ENCODE peak calls at places on chromosomes 11 and 22, in six cellular contexts. I is fibroblast of lung, N is AG04450, F is astrocyte of the cerebellum, B is GM12865, W is hepatocyte. R is an unnamed sample.
A peak's percentile ranks its signal among the peaks of the same experiment; 100 is the strongest.

GRCh38 chr11:12005061-12005460 is 3.4 kb downstream of the DKK3 start:
- DNase-seq in I (no peak), N (no peak), F (no peak), B (no peak), W (no peak), R (no peak)

GRCh38 chr11:11608783-11609232 is 13.0 kb downstream of the GALNT18 start:
- DNase-seq in I (peak; percentile 50), N (no peak), F (no peak), B (no peak), W (no peak), R (peak; percentile 69)

GRCh38 chr11:126808851-126809250 is 191.7 kb downstream of the KIRREL3 start:
- DNase-seq in I (peak; percentile 19), N (no peak), F (peak; percentile 4), B (no peak), W (no peak), R (no peak)

GRCh38 chr11:31387379-31387778 is 17.7 kb downstream of the DNAJC24 start:
- DNase-seq in I (peak; percentile 20), N (no peak), F (no peak), B (no peak), W (no peak), R (no peak)

GRCh38 chr11:44661311-44661717 is 65.4 kb upstream of the TSPAN18 start:
- DNase-seq in I (no peak), N (no peak), F (no peak), B (no peak), W (no peak), R (peak; percentile 1)

GRCh38 chr22:49023879-49024774 is 803.5 kb downstream of the BRD1 start:
- DNase-seq in I (no peak), N (no peak), F (no peak), B (no peak), W (no peak), R (no peak)

GRCh38 chr22:40076702-40077645 is 82.2 kb downstream of the FAM83F start:
- DNase-seq in I (peak; percentile 21), N (peak; percentile 4), F (no peak), B (no peak), W (no peak), R (peak; percentile 9)

GRCh38 chr11:135075740-135076139 is 663.7 kb upstream of the B3GAT1 start:
- DNase-seq in I (peak; percentile 21), N (no peak), F (no peak), B (peak; percentile 67), W (peak; percentile 54), R (peak; percentile 3)

GRCh38 chr22:28402539-28402938 is 277.1 kb downstream of the TTC28 start:
- DNase-seq in I (no peak), N (no peak), F (no peak), B (peak; percentile 63), W (no peak), R (no peak)

GRCh38 chr22:45248832-45249561 is 8.3 kb upstream of the KIAA0930 start:
- DNase-seq in I (no peak), N (no peak), F (no peak), B (peak; percentile 87), W (no peak), R (no peak)
- H3K4me3 ChIP-seq in I (no peak overlapping the region), N (no peak overlapping the region), F (no peak overlapping the region), B (peak overlapping the region; percentile 36), W (no peak overlapping the region), R (no peak overlapping the region)

GRCh38 chr22:32286290-32286840 is 31.2 kb upstream of the SLC5A4 start:
- DNase-seq in I (no peak), N (no peak), F (no peak), B (no peak), W (no peak), R (no peak)

GRCh38 chr22:32281092-32281491 is 25.9 kb upstream of the SLC5A4 start:
- DNase-seq in I (peak; percentile 70), N (no peak), F (peak; percentile 84), B (no peak), W (no peak), R (peak; percentile 2)
- H3K4me3 ChIP-seq in I (no peak overlapping the region), N (no peak overlapping the region), F (no peak overlapping the region), B (no peak overlapping the region), W (no peak overlapping the region), R (no peak overlapping the region)

DNA sequence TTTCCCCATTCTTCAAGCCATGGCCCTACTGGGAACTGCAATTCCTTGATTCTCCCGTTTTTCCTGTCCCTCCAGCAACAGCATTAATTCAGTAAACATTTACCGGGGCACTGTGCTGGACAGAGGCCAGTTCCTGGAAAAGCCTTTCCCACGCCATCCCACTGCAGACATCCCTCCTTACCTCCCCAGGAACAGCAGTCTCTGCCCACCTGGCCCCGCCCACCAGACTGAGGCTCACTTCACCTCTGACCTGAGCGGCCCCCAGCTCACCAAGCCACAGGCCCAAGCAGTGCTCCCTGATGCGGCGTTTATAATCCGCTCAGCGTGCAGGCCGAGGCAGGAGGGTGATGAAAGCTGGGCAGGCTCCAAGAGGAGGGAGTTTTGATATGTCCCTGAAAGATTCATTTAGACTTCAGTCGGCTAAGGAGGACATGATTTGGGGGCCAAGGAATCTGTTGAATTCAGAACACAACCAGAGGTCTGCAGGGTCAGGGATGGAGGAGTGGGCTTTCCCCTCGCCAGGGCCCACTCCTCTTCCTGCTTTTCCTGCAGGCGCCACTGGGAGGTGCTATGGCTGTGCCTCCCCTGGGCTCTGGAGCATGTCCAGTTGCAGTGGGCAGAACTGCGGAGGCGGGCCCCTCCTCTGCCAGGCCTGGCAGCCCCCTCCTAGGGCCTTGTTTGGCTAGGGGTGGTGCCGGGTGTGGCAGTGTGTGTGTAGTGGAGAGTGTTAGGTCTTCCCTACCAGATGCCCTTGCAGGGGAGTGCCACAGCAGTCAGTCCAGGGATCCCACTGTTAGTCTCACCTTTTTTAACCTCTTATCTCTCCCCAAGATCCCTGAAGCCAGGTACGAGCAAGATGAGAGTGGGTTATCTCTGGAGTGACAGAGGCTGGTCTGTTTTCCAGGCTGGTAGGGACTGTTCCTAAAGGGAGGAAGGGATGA is 1.4 kb upstream of the TAGLN start:
- DNase-seq in I (peak; percentile 53), N (no peak), F (no peak), B (no peak), W (peak; percentile 36), R (no peak)
- H3K4me3 ChIP-seq in I (no peak overlapping the region), N (peak overlapping the region; percentile 88), F (no peak overlapping the region), B (no peak overlapping the region), W (no peak overlapping the region), R (no peak overlapping the region)

GRCh38 chr11:116072133-116072532 is 567.9 kb upstream of the CADM1 start:
- DNase-seq in I (no peak), N (no peak), F (no peak), B (no peak), W (no peak), R (no peak)
- H3K4me3 ChIP-seq in I (no peak overlapping the region), N (no peak overlapping the region), F (no peak overlapping the region), B (no peak overlapping the region), W (no peak overlapping the region), R (no peak overlapping the region)

DNA sequence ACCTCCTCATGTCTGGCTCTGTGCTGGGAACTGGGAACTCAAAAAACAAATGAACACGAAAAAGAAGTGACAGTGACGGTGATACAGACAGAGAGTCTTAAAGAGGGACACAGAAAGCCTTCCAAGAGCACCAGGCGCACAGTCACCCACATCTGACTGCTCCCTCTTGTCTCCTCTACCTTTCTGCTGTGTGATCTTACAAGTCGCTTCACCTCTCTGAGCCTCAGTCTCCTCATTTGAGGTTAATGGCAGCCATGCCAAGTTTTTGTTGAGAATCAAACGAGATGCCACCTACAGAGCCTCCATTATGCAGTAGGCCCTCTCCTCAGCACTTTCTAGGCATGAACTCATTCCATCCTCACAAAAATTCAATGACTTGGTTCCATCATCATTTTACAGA is 3.7 kb downstream of the LRRC32 start:
- DNase-seq in I (no peak), N (no peak), F (no peak), B (no peak), W (no peak), R (no peak)
- H3K4me3 ChIP-seq in I (no peak overlapping the region), N (no peak overlapping the region), F (no peak overlapping the region), B (no peak overlapping the region), W (no peak overlapping the region), R (no peak overlapping the region)

DNA sequence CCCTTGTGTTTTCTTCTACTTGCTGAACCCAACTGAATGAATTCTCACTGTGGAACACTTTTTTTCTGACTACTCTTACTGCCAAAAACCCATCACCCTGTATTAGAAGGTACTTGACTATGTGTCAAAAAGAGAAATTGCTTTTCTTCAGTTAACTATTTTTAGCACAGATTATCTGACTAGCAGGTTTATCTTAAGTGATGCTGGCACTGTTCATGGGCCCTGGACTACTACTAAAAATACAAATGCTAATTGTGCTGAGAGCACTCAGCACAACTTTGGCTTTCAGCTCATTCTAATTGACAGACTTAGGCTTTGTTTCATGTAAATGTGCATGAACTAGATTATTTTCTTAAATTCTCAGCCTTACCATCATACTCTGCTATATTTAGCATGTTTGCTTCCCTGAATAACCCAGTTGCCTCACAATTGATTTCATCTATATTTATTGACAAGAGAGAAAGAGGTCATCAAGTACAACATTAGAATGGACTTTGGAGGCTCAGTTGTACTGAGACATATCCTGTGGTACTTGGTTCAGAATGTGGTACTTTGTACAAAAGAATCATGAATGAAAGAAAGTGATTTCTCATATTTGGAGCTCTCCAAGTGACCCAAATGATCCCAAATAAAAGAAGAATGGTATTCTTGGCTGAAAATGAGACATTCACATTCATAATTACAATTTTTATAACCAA is 478.3 kb downstream of the KCNA4 start:
- DNase-seq in I (no peak), N (no peak), F (no peak), B (no peak), W (no peak), R (peak; percentile 2)
- H3K4me3 ChIP-seq in I (no peak overlapping the region), N (no peak overlapping the region), F (no peak overlapping the region), B (no peak overlapping the region), W (no peak overlapping the region), R (no peak overlapping the region)

GRCh38 chr11:74055938-74056337 is 47.1 kb upstream of the UCP3 start:
- DNase-seq in I (peak; percentile 79), N (peak; percentile 38), F (peak; percentile 27), B (no peak), W (no peak), R (peak; percentile 35)
- H3K4me3 ChIP-seq in I (no peak overlapping the region), N (no peak overlapping the region), F (no peak overlapping the region), B (no peak overlapping the region), W (no peak overlapping the region), R (no peak overlapping the region)

DNA sequence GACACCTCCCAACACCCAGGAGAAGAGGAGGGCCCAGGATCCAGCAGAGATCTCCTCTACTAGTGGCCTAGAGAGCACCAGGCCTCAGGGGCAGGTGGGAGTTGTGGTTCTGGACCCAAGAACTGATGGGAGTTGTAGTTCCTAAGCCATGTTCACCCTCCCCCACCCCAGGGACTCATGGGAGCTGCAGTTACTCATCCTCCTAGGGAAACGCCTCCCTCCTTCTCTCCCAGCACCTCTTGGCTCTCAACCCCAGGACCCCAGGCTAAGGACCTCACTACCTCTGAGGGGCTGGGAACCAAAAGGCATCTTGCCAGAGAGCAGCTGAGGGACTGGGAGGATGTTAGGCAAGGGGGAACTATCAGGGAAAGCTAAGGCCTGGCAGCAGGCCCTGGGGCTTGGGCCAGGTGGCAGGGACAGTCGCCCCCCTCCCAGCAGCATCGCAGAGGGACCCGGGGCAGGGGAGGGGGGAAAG is 28.8 kb downstream of the SLC22A12 start:
- DNase-seq in I (peak; percentile 43), N (peak; percentile 7), F (no peak), B (no peak), W (peak; percentile 80), R (peak; percentile 71)
- H3K4me3 ChIP-seq in I (no peak overlapping the region), N (no peak overlapping the region), F (no peak overlapping the region), B (no peak overlapping the region), W (no peak overlapping the region), R (no peak overlapping the region)

DNA sequence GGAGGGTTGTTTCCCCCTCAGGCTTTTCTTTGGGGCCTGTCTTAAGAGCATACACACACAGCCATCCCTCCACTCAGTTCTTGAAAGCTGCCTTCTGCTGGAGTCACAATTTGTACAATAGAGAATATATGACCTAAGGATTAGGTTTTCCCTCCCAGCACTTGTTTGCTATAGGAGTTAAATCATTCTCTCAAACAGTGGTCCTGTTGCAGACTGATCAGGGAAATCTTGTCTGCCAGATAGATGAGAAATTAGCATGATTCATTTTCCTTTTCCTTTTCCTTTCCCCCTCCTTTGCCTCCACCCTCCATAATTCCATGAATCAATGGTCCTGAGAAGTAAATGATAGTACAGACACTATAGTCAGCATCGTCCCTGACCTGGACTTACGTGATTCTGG is 3.3 kb downstream of the PRSS23 start:
- DNase-seq in I (no peak), N (no peak), F (no peak), B (no peak), W (no peak), R (peak; percentile 22)
- H3K4me3 ChIP-seq in I (no peak overlapping the region), N (no peak overlapping the region), F (no peak overlapping the region), B (no peak overlapping the region), W (no peak overlapping the region), R (peak overlapping the region; percentile 92)